ENCODE peak calls at places on chromosomes 5 and 9, in five cellular contexts. One of them, this sample, is unnamed.

GRCh38 chr5:168527756-168528295 is 1.3 kb upstream of the FBLL1 start:
- DNase-seq in lower lobe of right lung: no peak
- DNase-seq in ecto neural progenitor cell: no peak
- DNase-seq in substantia nigra: no peak
- DNase-seq in lower leg skin: no peak
- DNase-seq in this sample: no peak

GRCh38 chr5:124343451-124343867 is 403.0 kb downstream of the ZNF608 start:
- DNase-seq in lower lobe of right lung: no peak
- DNase-seq in ecto neural progenitor cell: no peak
- DNase-seq in substantia nigra: no peak
- DNase-seq in lower leg skin: peak
- DNase-seq in this sample: peak

GRCh38 chr9:131448818-131449217 is 53.9 kb upstream of the POMT1 start:
- DNase-seq in lower lobe of right lung: no peak
- DNase-seq in ecto neural progenitor cell: no peak
- DNase-seq in substantia nigra: no peak
- DNase-seq in lower leg skin: no peak
- DNase-seq in this sample: no peak

GRCh38 chr5:80302636-80303035 is 17.2 kb upstream of the SPZ1 start:
- DNase-seq in lower lobe of right lung: no peak
- DNase-seq in ecto neural progenitor cell: no peak
- DNase-seq in substantia nigra: no peak
- DNase-seq in lower leg skin: no peak
- DNase-seq in this sample: no peak

GRCh38 chr5:65084774-65085173 is 316.0 kb downstream of the CWC27 start:
- DNase-seq in lower lobe of right lung: no peak
- DNase-seq in ecto neural progenitor cell: no peak
- DNase-seq in substantia nigra: no peak
- DNase-seq in lower leg skin: no peak
- DNase-seq in this sample: no peak

GRCh38 chr9:659286-659685 is 182.2 kb upstream of the DMRT1 start:
- DNase-seq in lower lobe of right lung: no peak
- DNase-seq in ecto neural progenitor cell: no peak
- DNase-seq in substantia nigra: no peak
- DNase-seq in lower leg skin: no peak
- DNase-seq in this sample: no peak

GRCh38 chr9:123176230-123176629 is 92.2 kb downstream of the STRBP start:
- DNase-seq in lower lobe of right lung: no peak
- DNase-seq in ecto neural progenitor cell: no peak
- DNase-seq in substantia nigra: no peak
- DNase-seq in lower leg skin: no peak
- DNase-seq in this sample: peak

GRCh38 chr9:134519403-134520070 is 122.1 kb upstream of the COL5A1 start:
- DNase-seq in lower lobe of right lung: no peak
- DNase-seq in ecto neural progenitor cell: no peak
- DNase-seq in substantia nigra: no peak
- DNase-seq in lower leg skin: no peak
- DNase-seq in this sample: no peak

GRCh38 chr5:69493235-69493925 is 790 bp downstream of the OCLN start:
- DNase-seq in lower lobe of right lung: peak
- DNase-seq in ecto neural progenitor cell: peak
- DNase-seq in substantia nigra: no peak
- DNase-seq in lower leg skin: no peak
- DNase-seq in this sample: no peak

GRCh38 chr9:133134419-133135190 is 13.6 kb upstream of the RALGDS start:
- DNase-seq in lower lobe of right lung: no peak
- DNase-seq in ecto neural progenitor cell: no peak
- DNase-seq in substantia nigra: no peak
- DNase-seq in lower leg skin: no peak
- DNase-seq in this sample: no peak

GRCh38 chr5:90488791-90489190 is 14.1 kb downstream of the POLR3G start:
- DNase-seq in lower lobe of right lung: no peak
- DNase-seq in ecto neural progenitor cell: no peak
- DNase-seq in substantia nigra: no peak
- DNase-seq in lower leg skin: no peak
- DNase-seq in this sample: peak

GRCh38 chr5:107670927-107671741 is at the start of gene EFNA5:
- DNase-seq in lower lobe of right lung: peak
- DNase-seq in ecto neural progenitor cell: peak
- DNase-seq in substantia nigra: no peak
- DNase-seq in lower leg skin: peak
- DNase-seq in this sample: no peak

GRCh38 chr9:114928092-114928491 is 2.3 kb downstream of the TNFSF8 start:
- DNase-seq in lower lobe of right lung: no peak
- DNase-seq in ecto neural progenitor cell: no peak
- DNase-seq in substantia nigra: no peak
- DNase-seq in lower leg skin: no peak
- DNase-seq in this sample: no peak

GRCh38 chr5:180178516-180179398 is 30.3 kb downstream of the RASGEF1C start:
- DNase-seq in lower lobe of right lung: no peak
- DNase-seq in ecto neural progenitor cell: no peak
- DNase-seq in substantia nigra: no peak
- DNase-seq in lower leg skin: no peak
- DNase-seq in this sample: no peak

GRCh38 chr9:78439192-78439865 is 142.4 kb downstream of the PSAT1 start:
- DNase-seq in lower lobe of right lung: peak
- DNase-seq in ecto neural progenitor cell: peak
- DNase-seq in substantia nigra: peak
- DNase-seq in lower leg skin: peak
- DNase-seq in this sample: peak

GRCh38 chr5:173590436-173591299 is 25.8 kb downstream of the BOD1 start:
- DNase-seq in lower lobe of right lung: no peak
- DNase-seq in ecto neural progenitor cell: no peak
- DNase-seq in substantia nigra: no peak
- DNase-seq in lower leg skin: no peak
- DNase-seq in this sample: no peak

GRCh38 chr5:101482931-101483330 is 579.8 kb upstream of the ST8SIA4 start:
- DNase-seq in lower lobe of right lung: no peak
- DNase-seq in ecto neural progenitor cell: no peak
- DNase-seq in substantia nigra: no peak
- DNase-seq in lower leg skin: no peak
- DNase-seq in this sample: no peak

GRCh38 chr9:114592356-114592755 is 4.8 kb downstream of the ATP6V1G1 start:
- DNase-seq in lower lobe of right lung: no peak
- DNase-seq in ecto neural progenitor cell: no peak
- DNase-seq in substantia nigra: no peak
- DNase-seq in lower leg skin: peak
- DNase-seq in this sample: no peak

GRCh38 chr9:99430301-99430700 is 208.2 kb downstream of the SEC61B start:
- DNase-seq in lower lobe of right lung: no peak
- DNase-seq in ecto neural progenitor cell: no peak
- DNase-seq in substantia nigra: no peak
- DNase-seq in lower leg skin: no peak
- DNase-seq in this sample: no peak

GRCh38 chr9:35835766-35836165 is 6.7 kb downstream of the TMEM8B start:
- DNase-seq in lower lobe of right lung: no peak
- DNase-seq in ecto neural progenitor cell: no peak
- DNase-seq in substantia nigra: no peak
- DNase-seq in lower leg skin: no peak
- DNase-seq in this sample: no peak

GRCh38 chr5:131396015-131396414 is 132.2 kb downstream of the CDC42SE2 start:
- DNase-seq in lower lobe of right lung: no peak
- DNase-seq in ecto neural progenitor cell: no peak
- DNase-seq in substantia nigra: no peak
- DNase-seq in lower leg skin: no peak
- DNase-seq in this sample: no peak

GRCh38 chr5:36728697-36729543 is 122.5 kb downstream of the SLC1A3 start:
- DNase-seq in lower lobe of right lung: no peak
- DNase-seq in ecto neural progenitor cell: no peak
- DNase-seq in substantia nigra: no peak
- DNase-seq in lower leg skin: no peak
- DNase-seq in this sample: no peak

GRCh38 chr5:41736641-41737040 is 133.6 kb downstream of the OXCT1 start:
- DNase-seq in lower lobe of right lung: no peak
- DNase-seq in ecto neural progenitor cell: no peak
- DNase-seq in substantia nigra: no peak
- DNase-seq in lower leg skin: no peak
- DNase-seq in this sample: no peak

GRCh38 chr5:119596046-119596445 is 33.3 kb upstream of the FAM170A start:
- DNase-seq in lower lobe of right lung: no peak
- DNase-seq in ecto neural progenitor cell: no peak
- DNase-seq in substantia nigra: no peak
- DNase-seq in lower leg skin: no peak
- DNase-seq in this sample: no peak